ENCODE peak calls at places on chromosomes 5 and 9, in six cellular contexts. L, J, R, W, G and D are unnamed samples.

GRCh38 chr9:5326187-5326586 is 13.5 kb downstream of the RLN1 start:
- DNase-seq in J (no peak), G (no peak), W (no peak), L (no peak), R (no peak), D (no peak)

GRCh38 chr9:116232425-116233159 is 79.0 kb downstream of the PAPPA start:
- DNase-seq in R (no peak), J (no peak), W (no peak), G (no peak), L (no peak), D (no peak)

GRCh38 chr9:124371183-124371582 is 44.1 kb downstream of the PSMB7 start:
- DNase-seq in L (no peak), G (no peak), R (no peak), J (no peak), W (no peak), D (no peak)

GRCh38 chr5:3325206-3325605 is 270.4 kb upstream of the IRX1 start:
- DNase-seq in G (no peak), W (peak; percentile 66), L (no peak), R (no peak), J (no peak), D (no peak)

GRCh38 chr9:93852728-93853127 is 102.4 kb downstream of the BARX1 start:
- DNase-seq in W (no peak), R (no peak), J (no peak), G (no peak), L (no peak), D (no peak)

GRCh38 chr9:6777218-6777902 is 19.6 kb downstream of the KDM4C start:
- DNase-seq in L (no peak), J (peak; percentile 2), G (no peak), W (no peak), R (no peak), D (no peak)

GRCh38 chr5:111932207-111932606 is 175.2 kb upstream of the NREP start:
- DNase-seq in J (no peak), W (no peak), L (no peak), G (no peak), R (no peak), D (no peak)

GRCh38 chr9:16262467-16263261 is 607.8 kb downstream of the BNC2 start:
- DNase-seq in G (no peak), J (no peak), L (no peak), R (no peak), W (no peak), D (no peak)

GRCh38 chr5:5409151-5409810 is 13.2 kb upstream of the ICE1 start:
- DNase-seq in J (no peak), L (no peak), G (no peak), W (no peak), R (no peak), D (no peak)

GRCh38 chr9:20024159-20024571 is 235.3 kb upstream of the SLC24A2 start:
- DNase-seq in R (no peak), G (no peak), J (no peak), L (no peak), W (no peak), D (no peak)

DNA sequence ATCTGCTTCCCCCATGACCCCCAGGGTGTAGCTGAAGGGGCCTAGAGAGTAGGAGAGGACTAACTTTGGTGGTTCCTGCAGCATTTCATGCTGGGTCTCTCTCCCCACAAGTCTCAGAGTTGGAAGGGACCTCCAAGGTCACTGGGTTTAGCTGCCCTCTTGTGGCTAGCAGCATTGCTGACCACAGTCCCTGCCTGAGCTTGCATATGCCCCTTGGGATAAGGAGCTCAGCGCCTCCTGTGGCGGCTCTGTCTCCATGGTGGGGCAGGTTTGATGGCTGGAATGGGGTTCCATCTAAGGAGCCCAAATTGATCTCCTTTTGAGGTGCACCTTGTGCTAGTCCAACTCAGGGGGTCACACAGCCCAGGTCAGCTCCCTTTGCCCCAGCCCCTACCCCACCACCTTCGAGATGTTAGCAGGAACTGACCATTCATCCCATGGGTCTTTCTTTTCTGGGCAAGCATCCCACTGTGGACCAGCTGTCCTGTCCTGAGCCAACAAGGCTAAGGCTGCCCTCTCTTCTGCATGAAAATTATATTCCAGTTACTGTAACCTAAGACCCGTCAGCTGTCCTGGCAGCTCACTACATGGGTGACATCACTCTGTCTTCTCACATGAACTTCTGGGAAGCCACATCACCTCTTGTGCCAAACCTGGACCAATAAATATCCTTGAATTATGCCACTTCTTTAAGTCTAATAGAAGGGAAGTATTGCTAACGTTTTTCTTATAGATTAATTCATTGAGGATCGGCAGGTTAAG is 196.2 kb downstream of the HSPA4 start:
- DNase-seq in L (peak; percentile 76), J (no peak), G (no peak), R (no peak), W (no peak), D (no peak)
- TF ChIP-seq CTCF in L (peak; percentile 80), J (no peak), G (peak; percentile 50), R (no peak), W (peak; percentile 23), D (peak; percentile 21)

DNA sequence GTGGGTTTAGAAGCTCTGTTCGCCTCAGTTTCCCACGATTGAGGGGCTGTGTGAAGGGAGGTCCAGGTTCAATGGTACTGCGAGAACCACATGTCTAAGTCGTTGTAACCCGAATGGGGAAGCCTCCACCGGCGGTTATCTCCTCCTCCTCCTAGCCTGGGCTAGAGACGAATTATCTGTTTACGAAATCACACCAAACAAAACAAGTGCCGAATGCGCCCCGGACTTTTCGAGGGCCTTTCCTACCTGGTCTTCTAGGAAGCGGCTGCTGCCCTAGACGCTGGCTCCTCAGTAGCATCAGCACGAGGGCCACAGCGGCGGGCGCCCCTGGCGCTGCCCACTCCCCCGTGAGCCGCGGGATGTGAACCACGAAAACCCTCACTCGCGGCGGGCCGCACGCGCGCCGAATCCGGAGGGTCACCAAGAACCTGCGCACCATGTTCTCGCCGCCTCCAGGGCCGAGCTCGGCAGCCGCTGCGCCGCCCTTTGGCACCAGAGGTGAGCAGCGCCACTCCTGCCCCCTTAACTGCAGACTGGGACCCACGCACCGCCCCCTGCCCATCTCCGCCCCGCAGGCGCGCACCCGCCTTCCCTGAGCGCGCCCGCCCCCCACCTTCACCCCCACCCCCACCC is at the start of gene CDKN2A:
- DNase-seq in G (peak; percentile 83), R (peak; percentile 33), L (peak; percentile 77), J (no peak), W (peak; percentile 85), D (no peak)
- TF ChIP-seq CTCF in G (peak; percentile 13), R (no peak), L (no peak), J (no peak), W (no peak), D (no peak)

GRCh38 chr5:141392429-141393198 is at the start of gene PCDHGA8:
- DNase-seq in J (no peak), G (no peak), W (no peak), R (no peak), L (no peak), D (no peak)
- TF ChIP-seq CTCF in J (no peak), G (no peak), W (no peak), R (no peak), L (no peak), D (peak; percentile 12)

GRCh38 chr9:79287152-79287766 is 284.5 kb upstream of the TLE4 start:
- DNase-seq in W (no peak), L (no peak), R (no peak), G (no peak), J (no peak), D (no peak)

GRCh38 chr9:79289856-79290255 is 281.9 kb upstream of the TLE4 start:
- DNase-seq in L (no peak), J (no peak), W (no peak), G (no peak), R (no peak), D (no peak)

GRCh38 chr9:79287881-79288280 is 283.9 kb upstream of the TLE4 start:
- DNase-seq in R (no peak), J (no peak), G (no peak), L (no peak), W (no peak), D (no peak)

DNA sequence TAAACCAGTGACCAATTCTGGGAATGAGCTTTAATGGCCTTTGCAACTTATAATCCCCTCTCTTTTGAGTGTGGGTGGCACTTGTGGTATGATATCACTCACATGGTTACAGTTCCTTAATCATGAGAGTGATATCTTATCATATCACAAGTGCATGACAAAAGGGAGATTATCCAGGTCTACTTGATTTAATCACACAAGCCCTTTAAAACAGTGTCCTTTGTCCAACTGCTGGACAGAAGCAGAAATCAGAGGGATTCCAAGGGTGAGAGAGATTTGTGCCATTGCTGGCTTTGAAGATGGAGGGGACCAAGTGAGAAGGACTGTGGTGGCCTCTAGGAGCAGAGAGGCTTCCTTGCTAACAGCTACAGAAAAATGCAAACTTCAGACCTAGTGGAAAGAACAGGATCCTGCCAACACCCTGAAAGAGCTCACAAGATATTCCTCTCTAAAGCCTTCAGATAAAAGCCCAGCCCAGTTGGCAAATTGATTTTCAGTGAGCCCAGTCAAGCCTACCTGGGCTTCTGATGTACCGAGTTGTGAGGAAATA is 279.0 kb upstream of the TLE4 start:
- DNase-seq in R (no peak), L (no peak), G (no peak), J (no peak), W (no peak), D (no peak)
- TF ChIP-seq CTCF in R (no peak), L (no peak), G (peak; percentile 27), J (no peak), W (no peak), D (no peak)

DNA sequence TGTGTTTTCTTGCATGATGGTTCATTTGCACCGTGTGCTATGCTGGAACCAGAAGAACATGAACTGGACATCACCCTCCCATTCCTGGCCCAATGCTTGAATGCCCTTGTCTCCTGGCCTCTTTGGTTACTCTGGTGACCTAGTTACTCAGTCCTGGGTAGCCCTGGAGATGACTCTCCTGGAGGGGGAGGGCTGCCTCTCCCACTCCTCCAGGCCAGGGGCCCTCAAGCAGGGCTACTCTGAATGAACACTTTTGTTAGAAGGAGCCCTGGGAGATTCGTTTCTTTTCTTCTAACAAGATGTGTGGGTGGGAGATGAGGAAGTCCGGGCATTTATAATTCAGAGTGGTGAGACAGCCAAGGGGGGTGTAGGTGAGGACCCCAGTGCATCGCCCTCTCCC is 12.0 kb upstream of the NKX2-5 start:
- DNase-seq in R (no peak), J (no peak), G (no peak), L (no peak), W (no peak), D (no peak)
- TF ChIP-seq CTCF in R (no peak), J (no peak), G (no peak), L (no peak), W (no peak), D (no peak)

GRCh38 chr5:26121343-26121742 is 917.0 kb downstream of the CDH9 start:
- DNase-seq in L (no peak), R (no peak), G (no peak), W (no peak), J (no peak), D (no peak)
- TF ChIP-seq CTCF in L (no peak), R (no peak), G (peak; percentile 7), W (no peak), J (no peak), D (no peak)

GRCh38 chr9:70406446-70406862 is 8.0 kb downstream of the KLF9 start:
- DNase-seq in G (no peak), W (no peak), J (peak; percentile 67), L (no peak), R (no peak), D (no peak)
- TF ChIP-seq CTCF in G (no peak), W (no peak), J (no peak), L (no peak), R (no peak), D (no peak)

GRCh38 chr9:107293555-107294085 is 10.5 kb downstream of the RAD23B start:
- DNase-seq in R (no peak), J (no peak), W (no peak), L (no peak), G (no peak), D (no peak)

GRCh38 chr9:107295995-107296394 is 12.9 kb downstream of the RAD23B start:
- DNase-seq in R (no peak), J (no peak), L (no peak), W (no peak), G (no peak), D (no peak)

GRCh38 chr9:107294756-107295155 is 11.7 kb downstream of the RAD23B start:
- DNase-seq in J (no peak), W (no peak), L (no peak), R (no peak), G (no peak), D (no peak)

GRCh38 chr9:107299437-107299836 is 16.4 kb downstream of the RAD23B start:
- DNase-seq in L (no peak), R (no peak), G (no peak), J (no peak), W (no peak), D (no peak)
- TF ChIP-seq CTCF in L (no peak), R (no peak), G (peak; percentile 25), J (no peak), W (no peak), D (peak; percentile 53)